ENCODE peak calls at places on chromosomes 3 and 15, in four cellular contexts. U, R, S and H are unnamed samples.
A peak's percentile ranks its signal among the peaks of the same experiment; 100 is the strongest.

GRCh38 chr15:38252481-38253311 is at the start of gene SPRED1:
- DNase-seq in U (peak; percentile 14), R (peak; percentile 57), S (no peak), H (no peak)

GRCh38 chr3:28476194-28476593 is 127.6 kb upstream of the AZI2 start:
- DNase-seq in U (peak; percentile 23), R (peak; percentile 22), S (no peak), H (peak; percentile 18)

GRCh38 chr15:95024388-95024787 is 793.0 kb downstream of the MCTP2 start:
- DNase-seq in U (no peak), R (peak; percentile 47), S (no peak), H (peak; percentile 36)

GRCh38 chr3:177833392-177833791 is 636.1 kb upstream of the TBL1XR1 start:
- DNase-seq in U (no peak), R (no peak), S (no peak), H (no peak)

GRCh38 chr3:123331651-123332050 is 117.2 kb downstream of the ADCY5 start:
- DNase-seq in U (no peak), R (no peak), S (no peak), H (no peak)

GRCh38 chr3:136659253-136659652 is 92.9 kb downstream of the STAG1 start:
- DNase-seq in U (no peak), R (no peak), S (no peak), H (peak; percentile 10)

GRCh38 chr15:68312701-68313204 is 35.2 kb downstream of the FEM1B start:
- DNase-seq in U (no peak), R (peak; percentile 38), S (no peak), H (no peak)

GRCh38 chr3:124671123-124671522 is 59.1 kb upstream of the UMPS start:
- DNase-seq in U (no peak), R (no peak), S (no peak), H (no peak)

GRCh38 chr15:70100495-70101331 is 3.0 kb upstream of the TLE3 start:
- DNase-seq in U (peak; percentile 12), R (peak; percentile 70), S (no peak), H (peak; percentile 50)

GRCh38 chr15:63818191-63818590 is 15.6 kb downstream of the HERC1 start:
- DNase-seq in U (no peak), R (peak; percentile 85), S (no peak), H (no peak)

GRCh38 chr3:162338514-162338913 is 841.9 kb downstream of the OTOL1 start:
- DNase-seq in U (no peak), R (no peak), S (no peak), H (no peak)

GRCh38 chr3:12175844-12176453 is 17.2 kb upstream of the TIMP4 start:
- DNase-seq in U (peak; percentile 52), R (peak; percentile 72), S (no peak), H (peak; percentile 60)

GRCh38 chr3:7543294-7543693 is 682.4 kb downstream of the GRM7 start:
- DNase-seq in U (no peak), R (no peak), S (no peak), H (no peak)

GRCh38 chr3:138909904-138910303 is 37.0 kb downstream of the FOXL2 start:
- DNase-seq in U (peak; percentile 23), R (no peak), S (no peak), H (no peak)

GRCh38 chr3:139758654-139759291 is 81.0 kb upstream of the NMNAT3 start:
- DNase-seq in U (no peak), R (no peak), S (no peak), H (no peak)

GRCh38 chr3:18440053-18440768 is 15.1 kb upstream of the SATB1 start:
- DNase-seq in U (no peak), R (no peak), S (no peak), H (no peak)

GRCh38 chr3:13714251-13714916 is 165.5 kb downstream of the FBLN2 start:
- DNase-seq in U (no peak), R (no peak), S (no peak), H (no peak)
- TF ChIP-seq KDM1A in U (no peak), R (no peak), S (no peak), H (no peak)

DNA sequence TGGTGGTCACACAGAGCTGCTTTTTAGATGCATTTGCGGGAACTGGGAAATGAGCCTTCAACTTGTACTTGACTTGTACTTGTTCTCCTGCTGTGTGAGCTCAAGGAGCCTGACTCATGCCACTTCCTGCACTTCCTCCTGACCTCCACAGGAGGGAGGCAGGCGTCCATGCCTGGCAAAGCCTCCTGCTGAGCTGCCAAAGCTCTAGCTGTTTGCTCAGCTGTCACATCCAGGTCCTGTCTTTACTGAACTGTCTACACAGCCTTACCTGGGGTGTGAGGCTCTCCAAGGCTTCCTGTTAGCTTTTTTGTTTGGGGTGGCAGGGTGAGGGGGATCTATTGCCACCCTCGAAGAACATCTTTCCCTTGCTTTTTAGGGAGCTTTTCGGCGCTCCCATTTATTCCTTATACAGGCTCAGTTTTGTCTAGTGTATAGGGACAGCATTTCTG is 6.4 kb downstream of the THPO start:
- DNase-seq in U (peak; percentile 84), R (peak; percentile 89), S (peak; percentile 79), H (peak; percentile 83)
- TF ChIP-seq EP300 in U (no peak), R (no peak), S (no peak), H (no peak)

GRCh38 chr3:51712963-51713362 is 6.1 kb downstream of the GRM2 start:
- DNase-seq in U (no peak), R (no peak), S (no peak), H (no peak)

GRCh38 chr3:51712511-51712931 is 5.7 kb downstream of the GRM2 start:
- DNase-seq in U (no peak), R (no peak), S (no peak), H (no peak)

GRCh38 chr3:51712020-51712385 is 5.1 kb downstream of the GRM2 start:
- DNase-seq in U (no peak), R (no peak), S (no peak), H (no peak)

GRCh38 chr3:51710631-51711351 is 3.9 kb downstream of the GRM2 start:
- DNase-seq in U (no peak), R (peak; percentile 8), S (no peak), H (peak; percentile 16)

DNA sequence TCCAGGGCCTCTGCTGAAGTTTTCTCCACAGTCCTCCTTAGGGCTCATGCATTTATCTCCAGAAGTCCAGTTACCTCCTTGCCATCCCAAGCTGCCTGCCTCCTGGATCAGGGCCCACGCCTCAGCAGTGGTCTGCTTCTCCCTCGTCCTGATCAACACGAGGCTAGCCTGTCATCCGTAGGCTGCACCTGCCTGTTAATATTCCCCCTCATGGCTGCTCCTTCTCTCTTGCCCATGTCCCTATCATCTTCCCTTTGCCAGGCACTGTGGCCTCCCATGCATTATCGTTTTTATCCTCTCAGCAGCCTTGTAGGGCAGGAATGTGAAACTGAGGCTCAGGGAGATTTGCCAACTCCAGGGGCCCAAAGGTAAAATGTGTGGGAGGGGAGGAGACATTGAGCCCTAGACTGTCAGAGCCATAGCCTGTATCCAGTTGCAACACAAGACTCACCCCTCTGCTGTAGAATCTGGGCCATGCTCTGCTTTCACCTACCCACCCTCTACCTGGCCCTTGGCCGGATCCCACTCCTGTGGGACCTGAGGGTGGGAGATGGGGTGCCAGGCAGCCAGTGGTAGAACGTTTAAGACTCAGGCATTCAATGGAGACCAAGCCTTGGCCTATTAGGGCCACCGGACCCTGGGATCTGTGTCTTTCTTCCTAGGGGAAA is 4.6 kb downstream of the GRM2 start:
- DNase-seq in U (no peak), R (no peak), S (no peak), H (no peak)
- TF ChIP-seq RNF2 in U (no peak), R (no peak), S (no peak), H (no peak)

GRCh38 chr3:27080126-27080525 is 289.1 kb downstream of the NEK10 start:
- DNase-seq in U (no peak), R (no peak), S (no peak), H (no peak)
- TF ChIP-seq KDM1A in U (no peak), R (no peak), S (no peak), H (no peak)

DNA sequence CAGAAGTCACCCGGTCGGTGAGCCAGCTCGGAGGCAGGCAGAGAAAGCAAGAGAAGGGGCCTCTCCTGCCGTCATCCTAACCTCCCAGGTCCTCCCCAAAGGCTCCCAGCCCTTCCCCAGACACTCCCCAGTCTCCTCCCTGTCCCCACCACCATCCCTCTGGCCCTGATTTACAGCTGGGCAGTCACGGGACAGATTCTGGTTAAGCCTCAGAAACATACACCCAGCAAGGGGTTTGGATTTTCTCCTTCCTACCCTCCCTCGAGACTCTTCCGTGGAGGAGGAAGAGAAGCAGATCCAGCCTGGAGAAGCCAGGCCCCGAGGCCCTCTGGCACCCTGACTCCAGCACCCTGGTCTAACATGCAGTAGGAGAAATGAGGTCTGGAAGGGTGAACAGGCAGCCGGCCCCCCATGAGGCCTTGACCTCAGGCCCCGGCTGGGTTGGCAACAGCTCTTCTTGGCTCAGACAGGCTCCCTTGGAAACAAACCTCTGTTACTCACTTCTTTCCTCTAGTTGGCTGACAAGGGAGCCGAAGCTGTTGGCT is 73.5 kb downstream of the CPN2 start:
- DNase-seq in U (no peak), R (no peak), S (no peak), H (no peak)
- TF ChIP-seq EP300 in U (no peak), R (no peak), S (no peak), H (no peak)

GRCh38 chr3:66113542-66113941 is 74.8 kb upstream of the MAGI1 start:
- DNase-seq in U (no peak), R (no peak), S (no peak), H (no peak)
- TF ChIP-seq RNF2 in U (no peak), R (no peak), S (no peak), H (no peak)

GRCh38 chr15:57393081-57393480 is 16.8 kb downstream of the CGNL1 start:
- DNase-seq in U (no peak), R (no peak), S (no peak), H (no peak)

GRCh38 chr15:57390583-57390982 is 14.3 kb downstream of the CGNL1 start:
- DNase-seq in U (no peak), R (no peak), S (no peak), H (no peak)

GRCh38 chr15:57398336-57398735 is 22.0 kb downstream of the CGNL1 start:
- DNase-seq in U (no peak), R (no peak), S (no peak), H (no peak)

GRCh38 chr15:57391537-57391936 is 15.2 kb downstream of the CGNL1 start:
- DNase-seq in U (peak; percentile 63), R (no peak), S (no peak), H (no peak)

GRCh38 chr15:57395292-57395691 is 19.0 kb downstream of the CGNL1 start:
- DNase-seq in U (no peak), R (no peak), S (no peak), H (no peak)
- TF ChIP-seq KDM1A in U (no peak), R (no peak), S (no peak), H (no peak)